ENCODE peak calls at places on chromosomes 2 and 18, in six cellular contexts. One of them, this sample, is unnamed.

GRCh38 chr2:165573534-165574461 is 104.3 kb downstream of the CSRNP3 start:
- DNase-seq in GM12891: no peak
- DNase-seq in H1: peak; percentile 38
- DNase-seq in GM12878: no peak
- DNase-seq in K562: no peak
- DNase-seq in HepG2: peak; percentile 78
- DNase-seq in this sample: no peak

GRCh38 chr2:216474925-216475670 is 23.5 kb upstream of the RPL37A start:
- DNase-seq in GM12891: peak; percentile 20
- DNase-seq in H1: no peak
- DNase-seq in GM12878: no peak
- DNase-seq in K562: no peak
- DNase-seq in HepG2: no peak
- DNase-seq in this sample: no peak

GRCh38 chr2:28247326-28247725 is 145.3 kb upstream of the FOSL2 start:
- DNase-seq in GM12891: no peak
- DNase-seq in H1: no peak
- DNase-seq in GM12878: no peak
- DNase-seq in K562: no peak
- DNase-seq in HepG2: no peak
- DNase-seq in this sample: no peak

GRCh38 chr2:171963198-171963597 is 36.6 kb upstream of the METAP1D start:
- DNase-seq in GM12891: no peak
- DNase-seq in H1: no peak
- DNase-seq in GM12878: no peak
- DNase-seq in K562: no peak
- DNase-seq in HepG2: no peak
- DNase-seq in this sample: no peak

GRCh38 chr2:103656558-103656957 is 894.7 kb downstream of the TMEM182 start:
- DNase-seq in GM12891: no peak
- DNase-seq in H1: no peak
- DNase-seq in GM12878: no peak
- DNase-seq in K562: peak; percentile 3
- DNase-seq in HepG2: no peak
- DNase-seq in this sample: no peak

GRCh38 chr2:190404487-190404886 is 3.7 kb upstream of the MFSD6 start:
- DNase-seq in GM12891: no peak
- DNase-seq in H1: no peak
- DNase-seq in GM12878: no peak
- DNase-seq in K562: peak; percentile 82
- DNase-seq in HepG2: no peak
- DNase-seq in this sample: no peak

GRCh38 chr2:159617651-159618050 is 1.3 kb upstream of the BAZ2B start:
- DNase-seq in GM12891: no peak
- DNase-seq in H1: no peak
- DNase-seq in GM12878: no peak
- DNase-seq in K562: peak; percentile 17
- DNase-seq in HepG2: no peak
- DNase-seq in this sample: no peak

GRCh38 chr2:219457784-219458369 is 23.2 kb downstream of the SPEG start:
- DNase-seq in GM12891: no peak
- DNase-seq in H1: no peak
- DNase-seq in GM12878: no peak
- DNase-seq in K562: peak; percentile 26
- DNase-seq in HepG2: no peak
- DNase-seq in this sample: no peak

GRCh38 chr18:10052871-10053270 is 139.1 kb downstream of the VAPA start:
- DNase-seq in GM12891: no peak
- DNase-seq in H1: no peak
- DNase-seq in GM12878: no peak
- DNase-seq in K562: no peak
- DNase-seq in HepG2: no peak
- DNase-seq in this sample: no peak

GRCh38 chr2:27000228-27000627 is 29.8 kb downstream of the MAPRE3 start:
- DNase-seq in GM12891: no peak
- DNase-seq in H1: no peak
- DNase-seq in GM12878: no peak
- DNase-seq in K562: peak; percentile 38
- DNase-seq in HepG2: no peak
- DNase-seq in this sample: no peak

GRCh38 chr2:70551156-70551555 is 2.5 kb downstream of the TGFA start:
- DNase-seq in GM12891: no peak
- DNase-seq in H1: no peak
- DNase-seq in GM12878: no peak
- DNase-seq in K562: no peak
- DNase-seq in HepG2: no peak
- DNase-seq in this sample: no peak

GRCh38 chr18:24860978-24861680 is 400.7 kb downstream of the HRH4 start:
- DNase-seq in GM12891: no peak
- DNase-seq in H1: no peak
- DNase-seq in GM12878: no peak
- DNase-seq in K562: no peak
- DNase-seq in HepG2: no peak
- DNase-seq in this sample: no peak

GRCh38 chr2:208501217-208501616 is 94.6 kb downstream of the PTH2R start:
- DNase-seq in GM12891: no peak
- DNase-seq in H1: no peak
- DNase-seq in GM12878: no peak
- DNase-seq in K562: peak; percentile 85
- DNase-seq in HepG2: peak; percentile 30
- DNase-seq in this sample: no peak

GRCh38 chr18:74496508-74497307 is 545 bp downstream of the CNDP2 start:
- DNase-seq in GM12891: no peak
- DNase-seq in H1: no peak
- DNase-seq in GM12878: no peak
- DNase-seq in K562: peak; percentile 71
- DNase-seq in HepG2: peak; percentile 65
- DNase-seq in this sample: no peak

GRCh38 chr2:54581326-54582039 is 125.4 kb downstream of the SPTBN1 start:
- DNase-seq in GM12891: no peak
- DNase-seq in H1: no peak
- DNase-seq in GM12878: peak; percentile 63
- DNase-seq in K562: no peak
- DNase-seq in HepG2: no peak
- DNase-seq in this sample: no peak

GRCh38 chr2:152716805-152717241 is 438 bp downstream of the PRPF40A start:
- DNase-seq in GM12891: no peak
- DNase-seq in H1: no peak
- DNase-seq in GM12878: no peak
- DNase-seq in K562: peak; percentile 74
- DNase-seq in HepG2: peak; percentile 46
- DNase-seq in this sample: no peak

GRCh38 chr2:152718047-152718908 is at the start of gene ARL6IP6:
- DNase-seq in GM12891: peak; percentile 55
- DNase-seq in H1: peak; percentile 60
- DNase-seq in GM12878: peak; percentile 64
- DNase-seq in K562: peak; percentile 97
- DNase-seq in HepG2: peak; percentile 91
- DNase-seq in this sample: peak; percentile 66

GRCh38 chr2:152715854-152716428 is 1.3 kb downstream of the PRPF40A start:
- DNase-seq in GM12891: no peak
- DNase-seq in H1: peak; percentile 17
- DNase-seq in GM12878: no peak
- DNase-seq in K562: peak; percentile 81
- DNase-seq in HepG2: peak; percentile 84
- DNase-seq in this sample: no peak

GRCh38 chr2:152718909-152719645 is 657 bp downstream of the ARL6IP6 start:
- DNase-seq in GM12891: no peak
- DNase-seq in H1: peak; percentile 17
- DNase-seq in GM12878: peak; percentile 37
- DNase-seq in K562: peak; percentile 87
- DNase-seq in HepG2: peak; percentile 63
- DNase-seq in this sample: no peak

DNA sequence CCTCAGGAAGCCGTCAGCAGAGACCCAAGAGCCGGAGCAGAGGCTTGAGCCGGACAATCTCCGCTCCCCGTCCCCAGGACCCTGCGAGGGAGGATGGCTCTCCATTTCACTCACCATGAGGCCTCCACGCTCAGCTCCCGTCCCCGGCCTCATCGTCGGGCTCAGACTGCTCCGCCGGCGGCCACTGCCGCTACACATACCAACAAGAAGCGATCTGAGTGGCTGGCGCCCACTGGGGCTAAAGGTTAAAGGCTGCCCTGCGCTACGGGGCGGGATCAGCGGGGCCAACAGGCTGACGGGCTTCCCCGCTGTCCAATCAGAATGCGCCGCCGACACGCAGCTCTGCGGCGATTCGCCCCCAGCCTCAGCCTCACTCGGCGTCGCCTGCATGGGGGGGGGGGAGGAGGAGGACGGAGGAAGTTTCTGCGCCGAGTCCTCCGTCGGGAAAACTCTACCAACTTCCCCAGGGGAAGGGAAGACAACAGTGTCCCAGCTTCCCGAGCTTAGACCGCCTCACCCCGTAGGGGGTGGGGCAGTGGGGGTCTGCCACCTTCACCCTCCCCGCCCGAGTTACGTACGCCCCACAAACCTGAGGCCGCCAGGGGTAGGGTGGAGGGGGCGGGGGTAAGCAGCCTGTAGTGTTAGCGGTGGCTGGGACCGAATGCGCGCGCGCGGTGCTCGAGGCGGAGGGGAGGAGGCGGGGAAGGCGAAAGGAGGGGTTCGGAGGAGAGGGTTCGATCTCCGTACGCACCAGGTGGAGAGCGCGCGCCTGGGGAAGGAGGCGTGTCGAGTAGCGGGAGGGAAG is at the start of gene PRPF40A:
- DNase-seq in GM12891: peak; percentile 77
- DNase-seq in H1: peak; percentile 95
- DNase-seq in GM12878: peak; percentile 92
- DNase-seq in K562: peak; percentile 99
- DNase-seq in HepG2: peak; percentile 97
- DNase-seq in this sample: peak; percentile 78
- TF ChIP-seq POLR2A in GM12891: peak; percentile 87
- TF ChIP-seq POLR2A in H1: peak; percentile 83
- TF ChIP-seq POLR2A in GM12878: peak; percentile 93
- TF ChIP-seq POLR2A in K562: peak; percentile 94
- TF ChIP-seq POLR2A in HepG2: peak; percentile 83
- TF ChIP-seq POLR2A in this sample: peak; percentile 85

GRCh38 chr2:100754951-100755350 is 65.0 kb upstream of the NPAS2 start:
- DNase-seq in GM12891: no peak
- DNase-seq in H1: no peak
- DNase-seq in GM12878: no peak
- DNase-seq in K562: no peak
- DNase-seq in HepG2: no peak
- DNase-seq in this sample: no peak

GRCh38 chr2:100755441-100755840 is 64.5 kb upstream of the NPAS2 start:
- DNase-seq in GM12891: no peak
- DNase-seq in H1: no peak
- DNase-seq in GM12878: no peak
- DNase-seq in K562: no peak
- DNase-seq in HepG2: no peak
- DNase-seq in this sample: no peak

GRCh38 chr2:100759901-100760300 is 60.0 kb upstream of the NPAS2 start:
- DNase-seq in GM12891: no peak
- DNase-seq in H1: no peak
- DNase-seq in GM12878: no peak
- DNase-seq in K562: no peak
- DNase-seq in HepG2: no peak
- DNase-seq in this sample: no peak

GRCh38 chr2:100756704-100757103 is 63.2 kb upstream of the NPAS2 start:
- DNase-seq in GM12891: no peak
- DNase-seq in H1: no peak
- DNase-seq in GM12878: no peak
- DNase-seq in K562: no peak
- DNase-seq in HepG2: no peak
- DNase-seq in this sample: no peak

GRCh38 chr2:100757621-100758394 is 62.1 kb upstream of the NPAS2 start:
- DNase-seq in GM12891: no peak
- DNase-seq in H1: no peak
- DNase-seq in GM12878: no peak
- DNase-seq in K562: no peak
- DNase-seq in HepG2: peak; percentile 66
- DNase-seq in this sample: no peak
- TF ChIP-seq POLR2AphosphoS5 in GM12891: no peak
- TF ChIP-seq POLR2AphosphoS5 in H1: no peak
- TF ChIP-seq POLR2AphosphoS5 in GM12878: no peak
- TF ChIP-seq POLR2AphosphoS5 in K562: no peak
- TF ChIP-seq POLR2AphosphoS5 in HepG2: no peak
- TF ChIP-seq POLR2AphosphoS5 in this sample: no peak

GRCh38 chr18:73487956-73488355 is 620.2 kb upstream of the NETO1 start:
- DNase-seq in GM12891: no peak
- DNase-seq in H1: no peak
- DNase-seq in GM12878: no peak
- DNase-seq in K562: no peak
- DNase-seq in HepG2: no peak
- DNase-seq in this sample: no peak
- TF ChIP-seq TAF1 in GM12891: no peak
- TF ChIP-seq TAF1 in H1: no peak
- TF ChIP-seq TAF1 in GM12878: no peak
- TF ChIP-seq TAF1 in K562: no peak
- TF ChIP-seq TAF1 in HepG2: no peak
- TF ChIP-seq TAF1 in this sample: no peak

GRCh38 chr2:174312581-174313234 is 22.0 kb upstream of the SP9 start:
- DNase-seq in GM12891: no peak
- DNase-seq in H1: no peak
- DNase-seq in GM12878: no peak
- DNase-seq in K562: no peak
- DNase-seq in HepG2: no peak
- DNase-seq in this sample: no peak
- TF ChIP-seq POLR2A in GM12891: no peak
- TF ChIP-seq POLR2A in H1: no peak
- TF ChIP-seq POLR2A in GM12878: no peak
- TF ChIP-seq POLR2A in K562: no peak
- TF ChIP-seq POLR2A in HepG2: no peak
- TF ChIP-seq POLR2A in this sample: no peak

GRCh38 chr2:121140734-121141133 is 144.3 kb downstream of the TFCP2L1 start:
- DNase-seq in GM12891: no peak
- DNase-seq in H1: no peak
- DNase-seq in GM12878: no peak
- DNase-seq in K562: no peak
- DNase-seq in HepG2: no peak
- DNase-seq in this sample: no peak
- TF ChIP-seq POLR2AphosphoS5 in GM12891: no peak
- TF ChIP-seq POLR2AphosphoS5 in H1: no peak
- TF ChIP-seq POLR2AphosphoS5 in GM12878: no peak
- TF ChIP-seq POLR2AphosphoS5 in K562: no peak
- TF ChIP-seq POLR2AphosphoS5 in HepG2: no peak
- TF ChIP-seq POLR2AphosphoS5 in this sample: no peak

GRCh38 chr18:3058328-3059191 is 45.6 kb upstream of the LPIN2 start:
- DNase-seq in GM12891: no peak
- DNase-seq in H1: no peak
- DNase-seq in GM12878: no peak
- DNase-seq in K562: no peak
- DNase-seq in HepG2: peak; percentile 84
- DNase-seq in this sample: no peak
- TF ChIP-seq TAF1 in GM12891: no peak
- TF ChIP-seq TAF1 in H1: no peak
- TF ChIP-seq TAF1 in GM12878: no peak
- TF ChIP-seq TAF1 in K562: no peak
- TF ChIP-seq TAF1 in HepG2: no peak
- TF ChIP-seq TAF1 in this sample: no peak

GRCh38 chr2:200306719-200306968 is 151 bp downstream of the SPATS2L start:
- DNase-seq in GM12891: no peak
- DNase-seq in H1: no peak
- DNase-seq in GM12878: no peak
- DNase-seq in K562: no peak
- DNase-seq in HepG2: no peak
- DNase-seq in this sample: peak; percentile 43
- TF ChIP-seq POLR2A in GM12891: no peak
- TF ChIP-seq POLR2A in H1: no peak
- TF ChIP-seq POLR2A in GM12878: peak; percentile 35
- TF ChIP-seq POLR2A in K562: no peak
- TF ChIP-seq POLR2A in HepG2: no peak
- TF ChIP-seq POLR2A in this sample: peak; percentile 4

This sample was measured in GM12892.